ENCODE peak calls at places on chromosome 17, in five cellular contexts. One of them, this sample, is unnamed.
A peak's percentile ranks its signal among the peaks of the same experiment; 100 is the strongest.

GRCh38 chr17:81383504-81384421 is 11.5 kb upstream of the BAHCC1 start:
- DNase-seq in neural crest cell: no peak
- DNase-seq in AG10803: no peak
- DNase-seq in HFF-Myc: no peak
- DNase-seq in heart right ventricle: no peak
- DNase-seq in this sample: no peak

GRCh38 chr17:50538549-50539410 is 6.2 kb downstream of the EPN3 start:
- DNase-seq in heart right ventricle: no peak
- DNase-seq in HFF-Myc: no peak
- DNase-seq in AG10803: no peak
- DNase-seq in neural crest cell: no peak
- DNase-seq in this sample: no peak

GRCh38 chr17:8872036-8872704 is 4.7 kb upstream of the PIK3R6 start:
- DNase-seq in AG10803: no peak
- DNase-seq in neural crest cell: no peak
- DNase-seq in HFF-Myc: no peak
- DNase-seq in heart right ventricle: no peak
- DNase-seq in this sample: no peak

GRCh38 chr17:31427684-31428083 is 36.2 kb downstream of the RAB11FIP4 start:
- DNase-seq in HFF-Myc: no peak
- DNase-seq in heart right ventricle: no peak
- DNase-seq in neural crest cell: no peak
- DNase-seq in AG10803: no peak
- DNase-seq in this sample: peak; percentile 22

GRCh38 chr17:31571124-31571892 is 179.8 kb downstream of the RAB11FIP4 start:
- DNase-seq in HFF-Myc: no peak
- DNase-seq in heart right ventricle: peak; percentile 86
- DNase-seq in AG10803: peak; percentile 96
- DNase-seq in neural crest cell: no peak
- DNase-seq in this sample: no peak

GRCh38 chr17:15123593-15124590 is 141.2 kb downstream of the PMP22 start:
- DNase-seq in HFF-Myc: peak; percentile 92
- DNase-seq in neural crest cell: no peak
- DNase-seq in heart right ventricle: no peak
- DNase-seq in AG10803: peak; percentile 91
- DNase-seq in this sample: no peak

GRCh38 chr17:32491371-32492280 is 4.8 kb downstream of the CDK5R1 start:
- DNase-seq in HFF-Myc: no peak
- DNase-seq in neural crest cell: no peak
- DNase-seq in heart right ventricle: no peak
- DNase-seq in AG10803: no peak
- DNase-seq in this sample: no peak

GRCh38 chr17:47605006-47605405 is 44.7 kb upstream of the KPNB1 start:
- DNase-seq in HFF-Myc: no peak
- DNase-seq in heart right ventricle: no peak
- DNase-seq in neural crest cell: no peak
- DNase-seq in AG10803: peak; percentile 25
- DNase-seq in this sample: no peak

GRCh38 chr17:27207073-27207511 is 86.8 kb upstream of the WSB1 start:
- DNase-seq in heart right ventricle: no peak
- DNase-seq in neural crest cell: no peak
- DNase-seq in AG10803: peak; percentile 62
- DNase-seq in HFF-Myc: no peak
- DNase-seq in this sample: no peak

GRCh38 chr17:21313320-21313719 is 28.8 kb downstream of the MAP2K3 start:
- DNase-seq in HFF-Myc: no peak
- DNase-seq in neural crest cell: no peak
- DNase-seq in AG10803: no peak
- DNase-seq in heart right ventricle: no peak
- DNase-seq in this sample: no peak

GRCh38 chr17:3692346-3692745 is 3.6 kb downstream of the P2RX5 start:
- DNase-seq in neural crest cell: no peak
- DNase-seq in HFF-Myc: no peak
- DNase-seq in heart right ventricle: no peak
- DNase-seq in AG10803: no peak
- DNase-seq in this sample: no peak
- TF ChIP-seq CTCF in neural crest cell: no peak
- TF ChIP-seq CTCF in HFF-Myc: no peak
- TF ChIP-seq CTCF in heart right ventricle: no peak
- TF ChIP-seq CTCF in AG10803: no peak
- TF ChIP-seq CTCF in this sample: no peak

GRCh38 chr17:48954300-48954755 is 9.7 kb upstream of the SNF8 start:
- DNase-seq in neural crest cell: no peak
- DNase-seq in HFF-Myc: no peak
- DNase-seq in AG10803: peak; percentile 64
- DNase-seq in heart right ventricle: no peak
- DNase-seq in this sample: peak; percentile 73
- TF ChIP-seq CTCF in neural crest cell: peak; percentile 52
- TF ChIP-seq CTCF in HFF-Myc: peak; percentile 68
- TF ChIP-seq CTCF in AG10803: peak; percentile 75
- TF ChIP-seq CTCF in heart right ventricle: no peak
- TF ChIP-seq CTCF in this sample: peak; percentile 63

GRCh38 chr17:65155622-65156021 is 18.5 kb downstream of the RGS9 start:
- DNase-seq in HFF-Myc: no peak
- DNase-seq in heart right ventricle: no peak
- DNase-seq in AG10803: no peak
- DNase-seq in neural crest cell: no peak
- DNase-seq in this sample: no peak

GRCh38 chr17:65158081-65158480 is 20.9 kb downstream of the RGS9 start:
- DNase-seq in heart right ventricle: no peak
- DNase-seq in AG10803: no peak
- DNase-seq in neural crest cell: no peak
- DNase-seq in HFF-Myc: no peak
- DNase-seq in this sample: no peak

GRCh38 chr17:65156185-65156834 is 19.1 kb downstream of the RGS9 start:
- DNase-seq in HFF-Myc: no peak
- DNase-seq in heart right ventricle: no peak
- DNase-seq in AG10803: no peak
- DNase-seq in neural crest cell: no peak
- DNase-seq in this sample: no peak

GRCh38 chr17:65158622-65159021 is 21.5 kb downstream of the RGS9 start:
- DNase-seq in HFF-Myc: no peak
- DNase-seq in neural crest cell: no peak
- DNase-seq in heart right ventricle: no peak
- DNase-seq in AG10803: no peak
- DNase-seq in this sample: no peak

DNA sequence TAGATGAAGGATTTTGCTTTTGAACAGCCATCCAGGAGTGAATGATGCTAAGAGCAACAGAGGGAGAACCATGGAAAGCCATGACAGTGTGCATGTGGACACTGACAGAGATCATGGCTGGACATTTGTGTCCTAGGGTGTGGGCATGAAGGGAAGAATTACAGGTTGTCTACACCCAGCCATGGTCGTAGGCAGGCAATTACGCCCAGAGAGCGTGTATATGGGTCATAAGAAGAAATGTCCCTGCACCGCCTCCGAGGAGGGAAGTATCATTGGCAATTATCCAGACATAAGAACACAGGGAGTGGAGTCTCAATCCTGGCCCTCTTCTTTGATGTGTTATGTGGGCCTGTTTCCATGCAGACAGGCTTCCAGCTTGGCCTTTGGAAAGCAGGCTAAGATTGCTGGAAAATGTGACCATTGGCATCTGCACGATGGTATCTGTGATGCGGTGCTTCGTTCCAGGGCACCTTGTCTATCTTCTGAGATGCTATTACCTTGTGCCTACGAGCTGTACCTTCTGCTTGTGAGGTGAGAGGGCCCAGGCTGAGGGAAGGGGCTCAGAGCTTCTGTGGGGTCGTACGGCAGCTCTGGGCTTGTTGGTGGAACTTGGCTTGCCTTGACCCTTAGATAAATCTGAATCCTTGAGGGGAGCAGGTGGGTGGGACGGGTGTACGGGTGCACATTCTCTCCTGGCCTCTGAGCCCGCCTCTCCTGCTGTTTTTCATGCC is 19.8 kb downstream of the RGS9 start:
- DNase-seq in neural crest cell: no peak
- DNase-seq in HFF-Myc: no peak
- DNase-seq in AG10803: no peak
- DNase-seq in heart right ventricle: no peak
- DNase-seq in this sample: no peak
- TF ChIP-seq CTCF in neural crest cell: no peak
- TF ChIP-seq CTCF in HFF-Myc: no peak
- TF ChIP-seq CTCF in AG10803: no peak
- TF ChIP-seq CTCF in heart right ventricle: no peak
- TF ChIP-seq CTCF in this sample: no peak

GRCh38 chr17:7177210-7177953 is 1.8 kb downstream of the ASGR1 start:
- DNase-seq in HFF-Myc: no peak
- DNase-seq in neural crest cell: peak; percentile 86
- DNase-seq in heart right ventricle: peak; percentile 50
- DNase-seq in AG10803: peak; percentile 40
- DNase-seq in this sample: peak; percentile 62
- TF ChIP-seq CTCF in HFF-Myc: peak; percentile 85
- TF ChIP-seq CTCF in neural crest cell: peak; percentile 92
- TF ChIP-seq CTCF in heart right ventricle: peak; percentile 77
- TF ChIP-seq CTCF in AG10803: peak; percentile 82
- TF ChIP-seq CTCF in this sample: peak; percentile 65

This sample was measured in Calu3.